ENCODE peak calls at places on chromosomes 2 and 18, in ten cellular contexts. One of them, this sample, is unnamed.
A peak's percentile ranks its signal among the peaks of the same experiment; 100 is the strongest.

GRCh38 chr18:59266459-59266858 is 6.8 kb downstream of the RAX start:
- DNase-seq in fibroblast of villous mesenchyme: no peak
- DNase-seq in endothelial cell: no peak
- DNase-seq in brain microvascular endothelial cell: no peak
- DNase-seq in activated B cell treated with CpG ODN at 0.5 μM for 24 hours: no peak
- DNase-seq in heart left ventricle: no peak
- DNase-seq in stimulated activated CD8-positive, alpha-beta memory T cell treated with anti-CD3 and anti-CD28 coated beads, Interleukin-4, amount 100 ng/mL, for 1 hour: no peak
- DNase-seq in AG08396: no peak
- DNase-seq in stimulated activated CD4-positive, alpha-beta T cell treated with anti-CD3 and anti-CD28 coated beads, Interleukin-1b, Interleukin-23, amount 100 ng/mL, for 4 hours: no peak
- DNase-seq in GM04503: no peak
- DNase-seq in this sample: no peak

GRCh38 chr2:61176755-61177726 is 15.1 kb downstream of the C2orf74 start:
- DNase-seq in activated B cell treated with CpG ODN at 0.5 μM for 24 hours: peak; percentile 95
- DNase-seq in endothelial cell: peak; percentile 99
- DNase-seq in AG08396: peak; percentile 99
- DNase-seq in stimulated activated CD8-positive, alpha-beta memory T cell treated with anti-CD3 and anti-CD28 coated beads, Interleukin-4, amount 100 ng/mL, for 1 hour: peak; percentile 72
- DNase-seq in brain microvascular endothelial cell: peak; percentile 84
- DNase-seq in GM04503: peak; percentile 53
- DNase-seq in stimulated activated CD4-positive, alpha-beta T cell treated with anti-CD3 and anti-CD28 coated beads, Interleukin-1b, Interleukin-23, amount 100 ng/mL, for 4 hours: peak; percentile 97
- DNase-seq in heart left ventricle: peak; percentile 98
- DNase-seq in fibroblast of villous mesenchyme: peak; percentile 94
- DNase-seq in this sample: peak; percentile 92

GRCh38 chr2:14348247-14348646 is 284.3 kb upstream of the LRATD1 start:
- DNase-seq in AG08396: no peak
- DNase-seq in activated B cell treated with CpG ODN at 0.5 μM for 24 hours: no peak
- DNase-seq in endothelial cell: no peak
- DNase-seq in brain microvascular endothelial cell: no peak
- DNase-seq in GM04503: no peak
- DNase-seq in fibroblast of villous mesenchyme: no peak
- DNase-seq in stimulated activated CD4-positive, alpha-beta T cell treated with anti-CD3 and anti-CD28 coated beads, Interleukin-1b, Interleukin-23, amount 100 ng/mL, for 4 hours: no peak
- DNase-seq in heart left ventricle: no peak
- DNase-seq in stimulated activated CD8-positive, alpha-beta memory T cell treated with anti-CD3 and anti-CD28 coated beads, Interleukin-4, amount 100 ng/mL, for 1 hour: no peak
- DNase-seq in this sample: no peak

GRCh38 chr2:217092710-217093379 is 233.0 kb upstream of the TNP1 start:
- DNase-seq in fibroblast of villous mesenchyme: peak; percentile 40
- DNase-seq in AG08396: no peak
- DNase-seq in stimulated activated CD8-positive, alpha-beta memory T cell treated with anti-CD3 and anti-CD28 coated beads, Interleukin-4, amount 100 ng/mL, for 1 hour: no peak
- DNase-seq in heart left ventricle: no peak
- DNase-seq in activated B cell treated with CpG ODN at 0.5 μM for 24 hours: no peak
- DNase-seq in stimulated activated CD4-positive, alpha-beta T cell treated with anti-CD3 and anti-CD28 coated beads, Interleukin-1b, Interleukin-23, amount 100 ng/mL, for 4 hours: no peak
- DNase-seq in brain microvascular endothelial cell: no peak
- DNase-seq in GM04503: no peak
- DNase-seq in endothelial cell: no peak
- DNase-seq in this sample: no peak

GRCh38 chr2:234031207-234031606 is 19.3 kb upstream of the SPP2 start:
- DNase-seq in heart left ventricle: no peak
- DNase-seq in AG08396: no peak
- DNase-seq in stimulated activated CD4-positive, alpha-beta T cell treated with anti-CD3 and anti-CD28 coated beads, Interleukin-1b, Interleukin-23, amount 100 ng/mL, for 4 hours: no peak
- DNase-seq in GM04503: no peak
- DNase-seq in fibroblast of villous mesenchyme: no peak
- DNase-seq in activated B cell treated with CpG ODN at 0.5 μM for 24 hours: no peak
- DNase-seq in endothelial cell: no peak
- DNase-seq in stimulated activated CD8-positive, alpha-beta memory T cell treated with anti-CD3 and anti-CD28 coated beads, Interleukin-4, amount 100 ng/mL, for 1 hour: no peak
- DNase-seq in brain microvascular endothelial cell: no peak
- DNase-seq in this sample: peak; percentile 29

GRCh38 chr2:105641389-105641811 is 103.3 kb upstream of the NCK2 start:
- DNase-seq in activated B cell treated with CpG ODN at 0.5 μM for 24 hours: no peak
- DNase-seq in stimulated activated CD8-positive, alpha-beta memory T cell treated with anti-CD3 and anti-CD28 coated beads, Interleukin-4, amount 100 ng/mL, for 1 hour: no peak
- DNase-seq in stimulated activated CD4-positive, alpha-beta T cell treated with anti-CD3 and anti-CD28 coated beads, Interleukin-1b, Interleukin-23, amount 100 ng/mL, for 4 hours: no peak
- DNase-seq in endothelial cell: no peak
- DNase-seq in GM04503: no peak
- DNase-seq in AG08396: no peak
- DNase-seq in brain microvascular endothelial cell: no peak
- DNase-seq in heart left ventricle: no peak
- DNase-seq in fibroblast of villous mesenchyme: no peak
- DNase-seq in this sample: peak; percentile 21

GRCh38 chr2:51027442-51027841 is 4.5 kb downstream of the NRXN1 start:
- DNase-seq in activated B cell treated with CpG ODN at 0.5 μM for 24 hours: no peak
- DNase-seq in GM04503: no peak
- DNase-seq in heart left ventricle: peak; percentile 62
- DNase-seq in stimulated activated CD4-positive, alpha-beta T cell treated with anti-CD3 and anti-CD28 coated beads, Interleukin-1b, Interleukin-23, amount 100 ng/mL, for 4 hours: no peak
- DNase-seq in fibroblast of villous mesenchyme: no peak
- DNase-seq in brain microvascular endothelial cell: no peak
- DNase-seq in endothelial cell: no peak
- DNase-seq in stimulated activated CD8-positive, alpha-beta memory T cell treated with anti-CD3 and anti-CD28 coated beads, Interleukin-4, amount 100 ng/mL, for 1 hour: no peak
- DNase-seq in AG08396: no peak
- DNase-seq in this sample: no peak

GRCh38 chr2:191105082-191105481 is 45.7 kb downstream of the STAT4 start:
- DNase-seq in GM04503: no peak
- DNase-seq in AG08396: no peak
- DNase-seq in stimulated activated CD8-positive, alpha-beta memory T cell treated with anti-CD3 and anti-CD28 coated beads, Interleukin-4, amount 100 ng/mL, for 1 hour: no peak
- DNase-seq in activated B cell treated with CpG ODN at 0.5 μM for 24 hours: no peak
- DNase-seq in heart left ventricle: no peak
- DNase-seq in stimulated activated CD4-positive, alpha-beta T cell treated with anti-CD3 and anti-CD28 coated beads, Interleukin-1b, Interleukin-23, amount 100 ng/mL, for 4 hours: no peak
- DNase-seq in fibroblast of villous mesenchyme: no peak
- DNase-seq in endothelial cell: no peak
- DNase-seq in brain microvascular endothelial cell: peak; percentile 38
- DNase-seq in this sample: peak; percentile 59

GRCh38 chr18:26460449-26461091 is 87.8 kb downstream of the KCTD1 start:
- DNase-seq in stimulated activated CD8-positive, alpha-beta memory T cell treated with anti-CD3 and anti-CD28 coated beads, Interleukin-4, amount 100 ng/mL, for 1 hour: no peak
- DNase-seq in fibroblast of villous mesenchyme: no peak
- DNase-seq in heart left ventricle: no peak
- DNase-seq in AG08396: no peak
- DNase-seq in stimulated activated CD4-positive, alpha-beta T cell treated with anti-CD3 and anti-CD28 coated beads, Interleukin-1b, Interleukin-23, amount 100 ng/mL, for 4 hours: no peak
- DNase-seq in endothelial cell: no peak
- DNase-seq in GM04503: no peak
- DNase-seq in brain microvascular endothelial cell: peak; percentile 84
- DNase-seq in activated B cell treated with CpG ODN at 0.5 μM for 24 hours: no peak
- DNase-seq in this sample: peak; percentile 78

GRCh38 chr2:177229448-177230242 is 17.1 kb downstream of the HNRNPA3 start:
- DNase-seq in stimulated activated CD4-positive, alpha-beta T cell treated with anti-CD3 and anti-CD28 coated beads, Interleukin-1b, Interleukin-23, amount 100 ng/mL, for 4 hours: no peak
- DNase-seq in stimulated activated CD8-positive, alpha-beta memory T cell treated with anti-CD3 and anti-CD28 coated beads, Interleukin-4, amount 100 ng/mL, for 1 hour: no peak
- DNase-seq in fibroblast of villous mesenchyme: no peak
- DNase-seq in activated B cell treated with CpG ODN at 0.5 μM for 24 hours: no peak
- DNase-seq in endothelial cell: no peak
- DNase-seq in AG08396: no peak
- DNase-seq in GM04503: no peak
- DNase-seq in heart left ventricle: no peak
- DNase-seq in brain microvascular endothelial cell: no peak
- DNase-seq in this sample: no peak

GRCh38 chr2:176110975-176111663 is 4.0 kb downstream of the HOXD11 start:
- DNase-seq in GM04503: no peak
- DNase-seq in stimulated activated CD4-positive, alpha-beta T cell treated with anti-CD3 and anti-CD28 coated beads, Interleukin-1b, Interleukin-23, amount 100 ng/mL, for 4 hours: no peak
- DNase-seq in AG08396: peak; percentile 69
- DNase-seq in fibroblast of villous mesenchyme: peak; percentile 79
- DNase-seq in brain microvascular endothelial cell: no peak
- DNase-seq in activated B cell treated with CpG ODN at 0.5 μM for 24 hours: no peak
- DNase-seq in endothelial cell: peak; percentile 83
- DNase-seq in heart left ventricle: no peak
- DNase-seq in stimulated activated CD8-positive, alpha-beta memory T cell treated with anti-CD3 and anti-CD28 coated beads, Interleukin-4, amount 100 ng/mL, for 1 hour: no peak
- DNase-seq in this sample: peak; percentile 47

GRCh38 chr18:75923169-75923568 is 495.7 kb upstream of the SMIM21 start:
- DNase-seq in GM04503: peak; percentile 67
- DNase-seq in heart left ventricle: no peak
- DNase-seq in stimulated activated CD8-positive, alpha-beta memory T cell treated with anti-CD3 and anti-CD28 coated beads, Interleukin-4, amount 100 ng/mL, for 1 hour: no peak
- DNase-seq in AG08396: no peak
- DNase-seq in endothelial cell: no peak
- DNase-seq in stimulated activated CD4-positive, alpha-beta T cell treated with anti-CD3 and anti-CD28 coated beads, Interleukin-1b, Interleukin-23, amount 100 ng/mL, for 4 hours: no peak
- DNase-seq in brain microvascular endothelial cell: peak; percentile 1
- DNase-seq in activated B cell treated with CpG ODN at 0.5 μM for 24 hours: no peak
- DNase-seq in fibroblast of villous mesenchyme: peak; percentile 1
- DNase-seq in this sample: peak; percentile 91

GRCh38 chr2:96147593-96148201 is 2.5 kb upstream of the DUSP2 start:
- DNase-seq in GM04503: no peak
- DNase-seq in stimulated activated CD8-positive, alpha-beta memory T cell treated with anti-CD3 and anti-CD28 coated beads, Interleukin-4, amount 100 ng/mL, for 1 hour: no peak
- DNase-seq in endothelial cell: no peak
- DNase-seq in fibroblast of villous mesenchyme: no peak
- DNase-seq in brain microvascular endothelial cell: no peak
- DNase-seq in AG08396: no peak
- DNase-seq in activated B cell treated with CpG ODN at 0.5 μM for 24 hours: peak; percentile 20
- DNase-seq in heart left ventricle: no peak
- DNase-seq in stimulated activated CD4-positive, alpha-beta T cell treated with anti-CD3 and anti-CD28 coated beads, Interleukin-1b, Interleukin-23, amount 100 ng/mL, for 4 hours: no peak
- DNase-seq in this sample: no peak

GRCh38 chr2:80322337-80322920 is 17.9 kb upstream of the LRRTM1 start:
- DNase-seq in activated B cell treated with CpG ODN at 0.5 μM for 24 hours: no peak
- DNase-seq in fibroblast of villous mesenchyme: no peak
- DNase-seq in AG08396: no peak
- DNase-seq in stimulated activated CD8-positive, alpha-beta memory T cell treated with anti-CD3 and anti-CD28 coated beads, Interleukin-4, amount 100 ng/mL, for 1 hour: no peak
- DNase-seq in brain microvascular endothelial cell: no peak
- DNase-seq in GM04503: no peak
- DNase-seq in stimulated activated CD4-positive, alpha-beta T cell treated with anti-CD3 and anti-CD28 coated beads, Interleukin-1b, Interleukin-23, amount 100 ng/mL, for 4 hours: no peak
- DNase-seq in heart left ventricle: no peak
- DNase-seq in endothelial cell: peak; percentile 37
- DNase-seq in this sample: no peak

GRCh38 chr18:45839415-45840395 is 14.2 kb downstream of the SIGLEC15 start:
- DNase-seq in endothelial cell: peak; percentile 50
- DNase-seq in fibroblast of villous mesenchyme: peak; percentile 76
- DNase-seq in stimulated activated CD4-positive, alpha-beta T cell treated with anti-CD3 and anti-CD28 coated beads, Interleukin-1b, Interleukin-23, amount 100 ng/mL, for 4 hours: no peak
- DNase-seq in AG08396: peak; percentile 71
- DNase-seq in brain microvascular endothelial cell: peak; percentile 71
- DNase-seq in heart left ventricle: no peak
- DNase-seq in GM04503: peak; percentile 27
- DNase-seq in stimulated activated CD8-positive, alpha-beta memory T cell treated with anti-CD3 and anti-CD28 coated beads, Interleukin-4, amount 100 ng/mL, for 1 hour: no peak
- DNase-seq in activated B cell treated with CpG ODN at 0.5 μM for 24 hours: no peak
- DNase-seq in this sample: peak; percentile 87